ENCODE peak calls at places on chromosomes 3 and 15, in five cellular contexts. Q, B, Z, A and L are unnamed samples.

GRCh38 chr3:146403792-146404191 is 65.6 kb downstream of the PLSCR2 start:
- DNase-seq in Q (no peak), B (no peak), Z (no peak), A (no peak), L (no peak)

GRCh38 chr3:42539871-42540714 is 37.6 kb downstream of the VIPR1 start:
- DNase-seq in Q (peak; percentile 29), B (peak; percentile 76), Z (peak; percentile 18), A (peak; percentile 49), L (no peak)

GRCh38 chr3:25281041-25281842 is 146.8 kb upstream of the RARB start:
- DNase-seq in Q (no peak), B (peak; percentile 67), Z (no peak), A (no peak), L (no peak)

GRCh38 chr15:77623008-77623877 is 9.5 kb downstream of the LINGO1 start:
- DNase-seq in Q (no peak), B (no peak), Z (no peak), A (no peak), L (no peak)

GRCh38 chr15:99704444-99704838 is 28.8 kb downstream of the LYSMD4 start:
- DNase-seq in Q (no peak), B (peak; percentile 62), Z (peak; percentile 85), A (no peak), L (peak; percentile 75)

GRCh38 chr3:111746772-111747171 is 112.3 kb upstream of the PHLDB2 start:
- DNase-seq in Q (no peak), B (no peak), Z (no peak), A (no peak), L (no peak)

GRCh38 chr3:69052567-69052898 is 400 bp upstream of the TMF1 start:
- DNase-seq in Q (no peak), B (peak; percentile 14), Z (no peak), A (no peak), L (no peak)

GRCh38 chr3:191982481-191982880 is 521.5 kb downstream of the PYDC2 start:
- DNase-seq in Q (no peak), B (no peak), Z (no peak), A (no peak), L (no peak)

GRCh38 chr3:139672247-139672646 is 5.5 kb downstream of the NMNAT3 start:
- DNase-seq in Q (no peak), B (no peak), Z (no peak), A (no peak), L (no peak)

GRCh38 chr3:126536126-126536525 is 12.2 kb downstream of the CHST13 start:
- DNase-seq in Q (no peak), B (no peak), Z (no peak), A (no peak), L (no peak)

GRCh38 chr3:178669758-178670157 is 133.5 kb downstream of the KCNMB2 start:
- DNase-seq in Q (no peak), B (no peak), Z (no peak), A (no peak), L (no peak)

GRCh38 chr15:42385206-42385979 is 26.1 kb downstream of the CAPN3 start:
- DNase-seq in Q (no peak), B (peak; percentile 80), Z (peak; percentile 21), A (no peak), L (no peak)

GRCh38 chr3:178856804-178857203 is 214.8 kb downstream of the ZMAT3 start:
- DNase-seq in Q (no peak), B (no peak), Z (no peak), A (no peak), L (no peak)

GRCh38 chr3:140903196-140903595 is 38.4 kb upstream of the SLC25A36 start:
- DNase-seq in Q (no peak), B (no peak), Z (no peak), A (no peak), L (no peak)

GRCh38 chr3:188834349-188834748 is 337.4 kb upstream of the TPRG1 start:
- DNase-seq in Q (no peak), B (no peak), Z (no peak), A (peak; percentile 1), L (no peak)

GRCh38 chr3:144859057-144859626 is 887.5 kb downstream of the DIPK2A start:
- DNase-seq in Q (no peak), B (no peak), Z (no peak), A (no peak), L (no peak)

GRCh38 chr3:49279376-49279775 is 2.3 kb upstream of the C3orf62 start:
- DNase-seq in Q (no peak), B (no peak), Z (no peak), A (no peak), L (no peak)

GRCh38 chr3:42936157-42936981 is 30.4 kb downstream of the ZNF662 start:
- DNase-seq in Q (no peak), B (peak; percentile 85), Z (no peak), A (no peak), L (peak; percentile 14)

GRCh38 chr15:51796777-51797474 is 32.5 kb upstream of the TMOD3 start:
- DNase-seq in Q (no peak), B (no peak), Z (peak; percentile 45), A (no peak), L (no peak)

GRCh38 chr15:47870956-47871625 is 153.8 kb downstream of the SEMA6D start:
- DNase-seq in Q (no peak), B (peak; percentile 38), Z (peak; percentile 72), A (no peak), L (peak; percentile 57)

GRCh38 chr3:17605032-17605431 is 137.4 kb downstream of the TBC1D5 start:
- DNase-seq in Q (no peak), B (no peak), Z (peak; percentile 76), A (no peak), L (no peak)

GRCh38 chr3:46245155-46245554 is 2.9 kb downstream of the CCR3 start:
- DNase-seq in Q (no peak), B (no peak), Z (no peak), A (no peak), L (no peak)

GRCh38 chr3:148943531-148944200 is 47.7 kb upstream of the GYG1 start:
- DNase-seq in Q (no peak), B (peak; percentile 61), Z (peak; percentile 91), A (no peak), L (peak; percentile 75)

GRCh38 chr15:79978694-79979519 is 7.9 kb upstream of the BCL2A1 start:
- DNase-seq in Q (no peak), B (no peak), Z (no peak), A (no peak), L (peak; percentile 100)

GRCh38 chr15:73295630-73296286 is 73.0 kb downstream of the HCN4 start:
- DNase-seq in Q (no peak), B (no peak), Z (no peak), A (no peak), L (no peak)

GRCh38 chr3:61299343-61299742 is 48.1 kb upstream of the FHIT start:
- DNase-seq in Q (no peak), B (no peak), Z (no peak), A (no peak), L (peak; percentile 64)

GRCh38 chr3:31409389-31409788 is 123.3 kb upstream of the STT3B start:
- DNase-seq in Q (no peak), B (no peak), Z (no peak), A (no peak), L (no peak)